ENCODE peak calls at places on chromosome 1, in six cellular contexts. V is glutamatergic neuron, Q is cardiac fibroblast, J is H9, C is hepatocyte, T is cardiac muscle cell. A is an unnamed sample.

GRCh38 chr1:117339866-117340357 is 27.3 kb upstream of the MAN1A2 start:
- DNase-seq in J (no peak), T (peak), Q (peak), V (no peak), C (peak), A (peak)

GRCh38 chr1:234713859-234714258 is 103.9 kb upstream of the IRF2BP2 start:
- DNase-seq in Q (no peak), J (no peak), V (no peak), T (no peak), C (no peak), A (no peak)

GRCh38 chr1:27556781-27557595 is 47.0 kb downstream of the AHDC1 start:
- DNase-seq in T (peak), V (peak), C (peak), Q (peak), J (peak), A (peak)

GRCh38 chr1:164602142-164602429 is 43.1 kb downstream of the PBX1 start:
- DNase-seq in C (peak), Q (no peak), V (no peak), J (peak), T (no peak), A (no peak)

GRCh38 chr1:3869751-3870301 is 12.6 kb downstream of the DFFB start:
- DNase-seq in T (no peak), Q (peak), V (peak), C (no peak), J (no peak), A (no peak)

GRCh38 chr1:212557739-212558664 is 50.6 kb upstream of the ATF3 start:
- DNase-seq in C (peak), J (peak), Q (peak), V (peak), T (peak), A (no peak)

GRCh38 chr1:153099646-153100045 is 5.3 kb upstream of the SPRR2E start:
- DNase-seq in J (no peak), C (no peak), V (no peak), T (no peak), Q (no peak), A (no peak)

GRCh38 chr1:195717651-195718050 is 890.6 kb downstream of the KCNT2 start:
- DNase-seq in Q (no peak), T (peak), C (peak), V (no peak), J (no peak), A (peak)

GRCh38 chr1:55262822-55263221 is 47.7 kb upstream of the USP24 start:
- DNase-seq in Q (peak), V (no peak), J (no peak), C (no peak), T (no peak), A (peak)

GRCh38 chr1:56584910-56585528 is 5.7 kb upstream of the PLPP3 start:
- DNase-seq in C (peak), T (peak), Q (peak), J (no peak), V (no peak), A (peak)

GRCh38 chr1:145956776-145957442 is 908 bp downstream of the LIX1L start:
- DNase-seq in Q (peak), T (no peak), J (no peak), V (no peak), C (peak), A (no peak)

GRCh38 chr1:194366705-194367104 is 1180.3 kb upstream of the B3GALT2 start:
- DNase-seq in T (no peak), C (no peak), Q (no peak), V (no peak), J (no peak), A (peak)

GRCh38 chr1:70462611-70463010 is 51.5 kb downstream of the CTH start:
- DNase-seq in J (no peak), C (no peak), T (no peak), Q (no peak), V (no peak), A (no peak)

GRCh38 chr1:110615548-110616130 is 9.5 kb upstream of the KCNA2 start:
- DNase-seq in J (peak), C (peak), T (peak), V (peak), Q (peak), A (peak)

GRCh38 chr1:46171872-46172271 is 3.0 kb upstream of the TSPAN1 start:
- DNase-seq in V (no peak), C (no peak), J (peak), Q (no peak), T (no peak), A (no peak)

GRCh38 chr1:206826409-206826808 is 39.0 kb upstream of the IL20 start:
- DNase-seq in Q (no peak), V (no peak), T (no peak), C (no peak), J (no peak), A (no peak)

GRCh38 chr1:240492832-240493440 is 119.0 kb downstream of the GREM2 start:
- DNase-seq in V (peak), Q (peak), T (peak), J (peak), C (peak), A (no peak)
- TF ChIP-seq CTCF in V (peak), Q (peak), T (peak), J (peak), C (peak), A (peak)

GRCh38 chr1:88800382-88801051 is 90.8 kb downstream of the GTF2B start:
- DNase-seq in V (no peak), T (no peak), J (no peak), Q (peak), C (peak), A (peak)
- TF ChIP-seq CTCF in V (peak), T (peak), J (peak), Q (peak), C (peak), A (peak)

GRCh38 chr1:67489643-67490042 is 59.4 kb upstream of the SERBP1 start:
- DNase-seq in Q (peak), V (no peak), T (peak), C (peak), J (no peak), A (no peak)
- TF ChIP-seq CTCF in Q (peak), V (no peak), T (peak), C (peak), J (peak), A (peak)

GRCh38 chr1:160416369-160416768 is 16.0 kb downstream of the VANGL2 start:
- DNase-seq in C (peak), J (peak), T (peak), Q (peak), V (no peak), A (peak)
- TF ChIP-seq CTCF in C (peak), J (peak), T (peak), Q (peak), V (peak), A (peak)

DNA sequence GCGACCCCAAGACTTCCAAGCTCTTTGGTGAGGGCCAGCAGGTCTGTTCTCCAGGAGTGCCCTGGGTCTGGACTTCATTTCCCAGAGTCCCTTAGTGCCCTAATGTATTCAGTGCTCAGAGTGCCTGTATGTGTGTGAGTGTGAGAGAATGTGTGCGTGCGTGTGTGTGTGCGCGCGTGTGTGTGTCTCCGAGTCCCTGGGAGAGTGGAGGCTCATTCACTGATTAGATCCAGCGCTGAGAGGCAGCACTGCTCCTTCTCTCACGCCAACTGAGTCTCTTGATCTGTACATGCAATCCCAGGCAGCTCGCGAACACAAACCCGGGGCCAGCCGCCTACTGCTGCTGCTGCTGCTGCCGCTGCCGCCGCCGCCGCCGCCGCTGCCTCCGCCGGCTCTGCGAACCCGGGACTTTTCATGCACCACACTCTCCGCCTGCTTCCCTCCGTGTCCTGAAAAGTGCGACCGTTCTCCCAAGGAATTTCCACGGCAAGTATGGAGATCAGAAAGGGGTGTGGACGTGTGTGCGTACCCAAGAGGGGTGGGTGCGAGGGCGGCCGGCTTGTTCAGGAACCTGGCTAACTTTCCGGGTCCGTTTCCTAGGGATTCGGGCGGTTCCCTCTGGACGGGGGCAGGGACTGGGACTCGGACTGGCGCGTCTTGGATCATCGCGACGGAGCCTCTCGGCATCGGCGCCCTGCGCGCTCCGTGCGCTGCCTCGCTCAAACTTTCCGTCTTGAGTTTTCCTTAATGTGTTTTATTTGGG is at the start of gene RNF220:
- DNase-seq in J (peak), Q (peak), V (peak), C (peak), T (peak), A (peak)
- TF ChIP-seq CTCF in J (no peak), Q (no peak), V (no peak), C (peak), T (no peak), A (no peak)

GRCh38 chr1:67144696-67145095 is 9.9 kb upstream of the C1orf141 start:
- DNase-seq in J (no peak), Q (peak), T (no peak), C (no peak), V (no peak), A (no peak)
- TF ChIP-seq CTCF in J (peak), Q (peak), T (peak), C (peak), V (peak), A (peak)

GRCh38 chr1:6082430-6082971 is 36.8 kb downstream of the KCNAB2 start:
- DNase-seq in Q (peak), J (no peak), T (peak), V (no peak), C (no peak), A (peak)
- TF ChIP-seq CTCF in Q (peak), J (peak), T (peak), V (no peak), C (peak), A (peak)

DNA sequence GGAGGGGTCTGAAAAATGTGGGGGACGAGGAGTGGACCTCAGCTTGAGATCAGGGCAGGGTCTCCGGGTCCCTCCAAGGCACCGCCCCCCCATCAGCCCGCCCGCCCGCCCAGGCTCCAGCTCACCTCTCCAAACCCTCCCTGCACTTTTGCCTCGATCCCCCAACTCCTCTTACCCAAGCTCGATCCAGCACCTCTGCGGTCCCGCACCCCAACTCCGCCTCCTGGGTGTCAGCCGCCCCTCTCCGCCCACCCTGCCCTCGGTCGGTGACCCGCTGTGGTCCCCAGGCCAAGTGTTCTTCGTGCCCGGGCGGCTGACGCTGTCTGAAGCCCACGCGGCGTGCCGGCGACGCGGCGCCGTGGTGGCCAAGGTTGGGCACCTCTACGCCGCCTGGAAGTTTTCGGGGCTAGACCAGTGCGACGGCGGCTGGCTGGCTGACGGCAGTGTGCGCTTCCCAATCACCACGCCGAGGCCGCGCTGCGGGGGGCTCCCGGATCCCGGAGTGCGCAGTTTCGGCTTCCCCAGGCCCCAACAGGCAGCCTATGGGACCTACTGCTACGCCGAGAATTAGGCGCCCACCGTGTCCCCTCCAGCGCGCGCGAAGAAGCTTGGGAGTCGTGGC is 5.7 kb downstream of the HAPLN2 start:
- DNase-seq in T (no peak), J (no peak), V (no peak), C (no peak), Q (no peak), A (no peak)
- TF ChIP-seq CTCF in T (no peak), J (no peak), V (no peak), C (no peak), Q (no peak), A (no peak)

GRCh38 chr1:203273206-203273868 is 32.0 kb upstream of the BTG2 start:
- DNase-seq in T (peak), Q (peak), J (peak), C (peak), V (peak), A (peak)

GRCh38 chr1:203271962-203272632 is 33.2 kb upstream of the BTG2 start:
- DNase-seq in V (no peak), Q (no peak), T (no peak), C (peak), J (peak), A (no peak)

GRCh38 chr1:203271018-203271743 is 34.1 kb upstream of the BTG2 start:
- DNase-seq in V (no peak), T (peak), J (peak), C (peak), Q (peak), A (peak)

GRCh38 chr1:203273869-203274602 is 31.3 kb upstream of the BTG2 start:
- DNase-seq in V (no peak), J (no peak), C (peak), Q (no peak), T (no peak), A (no peak)

GRCh38 chr1:203272633-203273205 is 32.6 kb upstream of the BTG2 start:
- DNase-seq in V (no peak), J (no peak), C (peak), T (no peak), Q (no peak), A (no peak)
- TF ChIP-seq CTCF in V (no peak), J (no peak), C (no peak), T (no peak), Q (no peak), A (no peak)

GRCh38 chr1:210400043-210400840 is 71.5 kb downstream of the HHAT start:
- DNase-seq in V (peak), T (peak), Q (peak), C (peak), J (peak), A (peak)
- TF ChIP-seq CTCF in V (peak), T (peak), Q (peak), C (peak), J (peak), A (peak)